ENCODE peak calls at places on chromosomes 3 and 15, in eight cellular contexts. T, M, A, R, H, X, Q and Y are unnamed samples.

GRCh38 chr3:182565916-182566524 is 227.3 kb upstream of the ATP11B start:
- DNase-seq in T (no peak), M (no peak), A (no peak), R (no peak), H (peak), X (no peak), Q (peak), Y (no peak)

GRCh38 chr15:101449471-101450425 is 39.8 kb downstream of the PCSK6 start:
- DNase-seq in T (no peak), M (no peak), A (no peak), R (no peak), H (no peak), X (no peak), Q (no peak), Y (no peak)

GRCh38 chr3:141015486-141015885 is 35.7 kb upstream of the SPSB4 start:
- DNase-seq in T (no peak), M (no peak), A (no peak), R (no peak), H (no peak), X (no peak), Q (no peak), Y (no peak)

GRCh38 chr3:166575166-166575565 is 737.9 kb upstream of the BCHE start:
- DNase-seq in T (no peak), M (no peak), A (no peak), R (no peak), H (no peak), X (no peak), Q (no peak), Y (no peak)

GRCh38 chr15:74995779-74996765 is 709 bp downstream of the SCAMP5 start:
- DNase-seq in T (peak), M (no peak), A (no peak), R (no peak), H (no peak), X (no peak), Q (no peak), Y (peak)

GRCh38 chr3:188309437-188310269 is 155.7 kb downstream of the LPP start:
- DNase-seq in T (no peak), M (no peak), A (no peak), R (no peak), H (no peak), X (no peak), Q (no peak), Y (no peak)

GRCh38 chr15:39195988-39196486 is 384.8 kb upstream of the THBS1 start:
- DNase-seq in T (no peak), M (no peak), A (no peak), R (peak), H (no peak), X (peak), Q (peak), Y (no peak)

GRCh38 chr3:56525291-56525690 is 31.7 kb upstream of the CCDC66 start:
- DNase-seq in T (no peak), M (no peak), A (no peak), R (no peak), H (peak), X (no peak), Q (no peak), Y (no peak)

GRCh38 chr3:24951186-24951585 is 456.5 kb upstream of the THRB start:
- DNase-seq in T (no peak), M (no peak), A (no peak), R (no peak), H (no peak), X (no peak), Q (no peak), Y (no peak)

GRCh38 chr3:193869221-193870201 is 266.4 kb upstream of the HES1 start:
- DNase-seq in T (peak), M (peak), A (peak), R (peak), H (peak), X (peak), Q (peak), Y (peak)

GRCh38 chr15:63708141-63708772 is 111.1 kb downstream of the FBXL22 start:
- DNase-seq in T (no peak), M (no peak), A (no peak), R (peak), H (no peak), X (peak), Q (no peak), Y (no peak)

GRCh38 chr15:63044077-63044644 is 1.6 kb downstream of the TPM1 start:
- DNase-seq in T (no peak), M (no peak), A (no peak), R (no peak), H (no peak), X (no peak), Q (no peak), Y (no peak)

GRCh38 chr15:40103864-40104271 is 4.8 kb downstream of the BMF start:
- DNase-seq in T (no peak), M (no peak), A (no peak), R (no peak), H (no peak), X (peak), Q (no peak), Y (no peak)

GRCh38 chr3:38111201-38111600 is 25.7 kb downstream of the ACAA1 start:
- DNase-seq in T (no peak), M (no peak), A (no peak), R (no peak), H (no peak), X (no peak), Q (no peak), Y (no peak)

GRCh38 chr3:166837535-166837934 is 542.6 kb downstream of the ZBBX start:
- DNase-seq in T (peak), M (no peak), A (no peak), R (no peak), H (peak), X (no peak), Q (peak), Y (no peak)

GRCh38 chr3:101383156-101383575 is 62.8 kb upstream of the IMPG2 start:
- DNase-seq in T (no peak), M (peak), A (no peak), R (peak), H (no peak), X (peak), Q (no peak), Y (no peak)

GRCh38 chr15:55993804-55994539 is 560 bp upstream of the NEDD4 start:
- DNase-seq in T (no peak), M (peak), A (no peak), R (peak), H (peak), X (peak), Q (peak), Y (no peak)

GRCh38 chr3:121979734-121980449 is 42.2 kb downstream of the ILDR1 start:
- DNase-seq in T (no peak), M (no peak), A (no peak), R (no peak), H (no peak), X (no peak), Q (peak), Y (no peak)

GRCh38 chr15:22918056-22918455 is 62.1 kb downstream of the CYFIP1 start:
- DNase-seq in T (no peak), M (no peak), A (no peak), R (peak), H (no peak), X (no peak), Q (peak), Y (no peak)

GRCh38 chr3:192993428-192993827 is 75.8 kb upstream of the MB21D2 start:
- DNase-seq in T (no peak), M (no peak), A (no peak), R (no peak), H (no peak), X (no peak), Q (no peak), Y (no peak)

GRCh38 chr3:157921767-157922166 is 184.5 kb downstream of the SHOX2 start:
- DNase-seq in T (no peak), M (no peak), A (no peak), R (no peak), H (no peak), X (no peak), Q (no peak), Y (no peak)

GRCh38 chr3:59818-60217 is 136.7 kb upstream of the CHL1 start:
- DNase-seq in T (no peak), M (no peak), A (no peak), R (no peak), H (no peak), X (no peak), Q (no peak), Y (no peak)

GRCh38 chr3:18393906-18394305 is 31.2 kb downstream of the SATB1 start:
- DNase-seq in T (no peak), M (no peak), A (no peak), R (peak), H (no peak), X (peak), Q (peak), Y (no peak)

GRCh38 chr15:35667908-35668307 is 121.9 kb upstream of the DPH6 start:
- DNase-seq in T (no peak), M (no peak), A (no peak), R (no peak), H (no peak), X (no peak), Q (no peak), Y (no peak)

GRCh38 chr3:47611577-47611976 is 32.9 kb upstream of the CSPG5 start:
- DNase-seq in T (no peak), M (no peak), A (no peak), R (no peak), H (no peak), X (no peak), Q (no peak), Y (no peak)

GRCh38 chr3:150972379-150972985 is at the start of gene CLRN1:
- DNase-seq in T (no peak), M (no peak), A (no peak), R (peak), H (no peak), X (no peak), Q (no peak), Y (no peak)